ENCODE peak calls at places on chromosomes 11 and 22, in nine cellular contexts. J is osteoblast, T is foreskin fibroblast, K is LNCaP clone FGC, P is fibroblast of mammary gland, X is left ventricle myocardium inferior, F is transverse colon, Z is pancreas, V is uterus. W is an unnamed sample.

GRCh38 chr11:56089697-56090096 is 3.4 kb upstream of the OR8I2 start:
- DNase-seq in J (peak), T (no peak), K (no peak), P (no peak), X (no peak), F (no peak), Z (no peak), V (no peak), W (no peak)

GRCh38 chr22:37545703-37546435 is 14.4 kb upstream of the CDC42EP1 start:
- DNase-seq in J (peak), T (peak), K (no peak), P (peak), X (peak), F (peak), Z (peak), V (peak), W (peak)

GRCh38 chr11:100403817-100404216 is 283.3 kb upstream of the ARHGAP42 start:
- DNase-seq in J (no peak), T (no peak), K (no peak), P (no peak), X (no peak), F (no peak), Z (no peak), V (no peak), W (peak)

GRCh38 chr22:36302439-36303114 is 49.6 kb downstream of the APOL1 start:
- DNase-seq in J (no peak), T (no peak), K (no peak), P (no peak), X (no peak), F (no peak), Z (no peak), V (no peak), W (no peak)

GRCh38 chr11:116176484-116177005 is 596.2 kb downstream of the BUD13 start:
- DNase-seq in J (no peak), T (no peak), K (no peak), P (no peak), X (no peak), F (no peak), Z (no peak), V (no peak), W (no peak)

GRCh38 chr11:47590026-47590861 is 3.8 kb downstream of the FAM180B start:
- DNase-seq in J (peak), T (no peak), K (no peak), P (no peak), X (no peak), F (no peak), Z (no peak), V (peak), W (peak)

GRCh38 chr11:122229611-122230386 is 113.8 kb upstream of the BLID start:
- DNase-seq in J (no peak), T (no peak), K (no peak), P (no peak), X (no peak), F (no peak), Z (no peak), V (no peak), W (peak)

GRCh38 chr11:73983764-73984543 is 1.3 kb upstream of the UCP2 start:
- DNase-seq in J (peak), T (no peak), K (no peak), P (no peak), X (no peak), F (no peak), Z (no peak), V (no peak), W (no peak)

GRCh38 chr11:77189588-77190210 is 61.7 kb downstream of the MYO7A start:
- DNase-seq in J (no peak), T (no peak), K (no peak), P (no peak), X (no peak), F (no peak), Z (no peak), V (no peak), W (no peak)

GRCh38 chr11:45090607-45091006 is 55.8 kb upstream of the PRDM11 start:
- DNase-seq in J (no peak), T (no peak), K (no peak), P (no peak), X (no peak), F (no peak), Z (no peak), V (no peak), W (no peak)

GRCh38 chr22:32333769-32334639 is 23.7 kb upstream of the RFPL3 start:
- DNase-seq in J (no peak), T (no peak), K (no peak), P (no peak), X (no peak), F (no peak), Z (no peak), V (no peak), W (no peak)

GRCh38 chr22:47918936-47919505 is 1156.6 kb downstream of the TBC1D22A start:
- DNase-seq in J (no peak), T (no peak), K (no peak), P (no peak), X (no peak), F (no peak), Z (no peak), V (no peak), W (no peak)

GRCh38 chr11:32118025-32118974 is 27.4 kb downstream of the RCN1 start:
- DNase-seq in J (no peak), T (peak), K (no peak), P (peak), X (no peak), F (no peak), Z (no peak), V (no peak), W (no peak)

GRCh38 chr11:64100345-64100744 is 64.6 kb downstream of the FLRT1 start:
- DNase-seq in J (no peak), T (no peak), K (no peak), P (no peak), X (no peak), F (no peak), Z (no peak), V (no peak), W (peak)

GRCh38 chr11:34789196-34789834 is 126.9 kb downstream of the APIP start:
- DNase-seq in J (no peak), T (no peak), K (no peak), P (no peak), X (no peak), F (no peak), Z (no peak), V (no peak), W (no peak)

GRCh38 chr11:13343931-13344717 is 66.5 kb downstream of the BMAL1 start:
- DNase-seq in J (no peak), T (peak), K (peak), P (peak), X (no peak), F (peak), Z (peak), V (peak), W (peak)

GRCh38 chr11:2533642-2534115 is 88.9 kb downstream of the KCNQ1 start:
- DNase-seq in J (peak), T (peak), K (no peak), P (peak), X (peak), F (peak), Z (peak), V (peak), W (peak)

GRCh38 chr11:45848654-45849081 is 1.4 kb downstream of the CRY2 start:
- DNase-seq in J (no peak), T (no peak), K (no peak), P (no peak), X (no peak), F (no peak), Z (peak), V (no peak), W (no peak)

GRCh38 chr11:68903288-68903630 is 373 bp downstream of the MRPL21 start:
- DNase-seq in J (no peak), T (no peak), K (no peak), P (no peak), X (no peak), F (no peak), Z (no peak), V (no peak), W (no peak)

GRCh38 chr22:30763815-30764686 is 69.4 kb downstream of the OSBP2 start:
- DNase-seq in J (peak), T (peak), K (peak), P (peak), X (no peak), F (peak), Z (peak), V (peak), W (peak)

GRCh38 chr11:15901046-15901445 is 455.3 kb downstream of the SOX6 start:
- DNase-seq in J (no peak), T (no peak), K (no peak), P (no peak), X (no peak), F (no peak), Z (peak), V (no peak), W (no peak)

GRCh38 chr22:26610072-26610958 is 7.5 kb downstream of the CRYBB1 start:
- DNase-seq in J (peak), T (peak), K (no peak), P (peak), X (peak), F (peak), Z (no peak), V (no peak), W (no peak)

GRCh38 chr22:20038574-20038973 is 17.7 kb downstream of the TANGO2 start:
- DNase-seq in J (peak), T (no peak), K (no peak), P (no peak), X (no peak), F (no peak), Z (no peak), V (no peak), W (no peak)

GRCh38 chr11:20759541-20759940 is 90.2 kb downstream of the NELL1 start:
- DNase-seq in J (no peak), T (no peak), K (no peak), P (no peak), X (no peak), F (no peak), Z (no peak), V (no peak), W (no peak)

GRCh38 chr11:122234257-122234656 is 118.2 kb upstream of the BLID start:
- DNase-seq in J (no peak), T (no peak), K (no peak), P (no peak), X (no peak), F (no peak), Z (no peak), V (no peak), W (no peak)

GRCh38 chr11:67269401-67270255 is 3.4 kb downstream of the GRK2 start:
- DNase-seq in J (peak), T (no peak), K (peak), P (no peak), X (no peak), F (peak), Z (no peak), V (peak), W (peak)

GRCh38 chr11:15819679-15820286 is 536.6 kb downstream of the SOX6 start:
- DNase-seq in J (peak), T (no peak), K (peak), P (peak), X (peak), F (peak), Z (peak), V (no peak), W (peak)

GRCh38 chr22:46967445-46968358 is 205.3 kb downstream of the TBC1D22A start:
- DNase-seq in J (peak), T (no peak), K (no peak), P (no peak), X (no peak), F (no peak), Z (no peak), V (no peak), W (peak)

GRCh38 chr11:84924290-84924689 is 702.9 kb downstream of the DLG2 start:
- DNase-seq in J (no peak), T (no peak), K (no peak), P (no peak), X (no peak), F (no peak), Z (no peak), V (no peak), W (no peak)

GRCh38 chr11:63869686-63870085 is 30.8 kb downstream of the MARK2 start:
- DNase-seq in J (no peak), T (no peak), K (no peak), P (no peak), X (no peak), F (peak), Z (no peak), V (no peak), W (no peak)

GRCh38 chr11:133548641-133549040 is 16.3 kb upstream of the OPCML start:
- DNase-seq in J (no peak), T (no peak), K (no peak), P (no peak), X (no peak), F (no peak), Z (no peak), V (no peak), W (no peak)

GRCh38 chr11:133549796-133550195 is 17.5 kb upstream of the OPCML start:
- DNase-seq in J (no peak), T (no peak), K (no peak), P (no peak), X (no peak), F (no peak), Z (no peak), V (no peak), W (no peak)

GRCh38 chr11:133552938-133553337 is 20.6 kb upstream of the OPCML start:
- DNase-seq in J (peak), T (no peak), K (no peak), P (no peak), X (no peak), F (no peak), Z (no peak), V (no peak), W (no peak)

GRCh38 chr11:133553885-133554586 is 21.7 kb upstream of the OPCML start:
- DNase-seq in J (no peak), T (no peak), K (no peak), P (no peak), X (no peak), F (no peak), Z (no peak), V (no peak), W (no peak)
- H3K4me3 ChIP-seq in J (no peak), T (no peak), K (no peak), P (no peak), X (no peak), F (no peak), Z (no peak), V (no peak), W (no peak)

DNA sequence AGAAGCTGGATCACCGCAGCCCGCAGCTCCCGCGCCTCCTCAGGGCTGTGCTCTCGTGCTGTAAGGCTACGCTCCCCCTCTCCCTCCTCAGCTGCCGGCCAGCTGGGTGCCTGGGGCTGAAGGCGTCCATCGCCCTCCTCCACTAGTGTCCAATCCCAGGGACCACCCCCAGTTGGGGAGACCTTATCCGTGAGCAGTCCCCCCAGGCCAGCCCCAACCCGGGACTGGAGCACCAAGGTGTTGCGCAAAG is 1.2 kb downstream of the AP5B1 start:
- DNase-seq in J (no peak), T (no peak), K (no peak), P (no peak), X (no peak), F (no peak), Z (no peak), V (no peak), W (no peak)
- H3K4me3 ChIP-seq in J (peak), T (peak), K (peak), P (peak), X (peak), F (peak), Z (peak), V (peak), W (peak)

GRCh38 chr11:65471410-65471762 is 27.5 kb upstream of the MALAT1 start:
- DNase-seq in J (peak), T (peak), K (no peak), P (peak), X (peak), F (peak), Z (peak), V (peak), W (peak)

GRCh38 chr11:65476632-65477270 is 22.1 kb upstream of the MALAT1 start:
- DNase-seq in J (peak), T (peak), K (no peak), P (peak), X (no peak), F (peak), Z (no peak), V (peak), W (no peak)

GRCh38 chr11:65477271-65478029 is 21.4 kb upstream of the MALAT1 start:
- DNase-seq in J (peak), T (peak), K (no peak), P (peak), X (peak), F (peak), Z (peak), V (peak), W (peak)

GRCh38 chr11:65470433-65470832 is 28.4 kb upstream of the MALAT1 start:
- DNase-seq in J (peak), T (no peak), K (no peak), P (peak), X (no peak), F (no peak), Z (no peak), V (peak), W (no peak)

GRCh38 chr11:65473275-65473860 is 25.5 kb upstream of the MALAT1 start:
- DNase-seq in J (no peak), T (no peak), K (no peak), P (peak), X (no peak), F (no peak), Z (no peak), V (peak), W (no peak)
- H3K4me3 ChIP-seq in J (no peak), T (no peak), K (no peak), P (no peak), X (no peak), F (no peak), Z (no peak), V (no peak), W (no peak)

GRCh38 chr11:10538924-10539323 is 2.1 kb downstream of the RNF141 start:
- DNase-seq in J (no peak), T (no peak), K (no peak), P (no peak), X (no peak), F (no peak), Z (no peak), V (no peak), W (no peak)

GRCh38 chr11:10539339-10539738 is 1.6 kb downstream of the RNF141 start:
- DNase-seq in J (no peak), T (no peak), K (peak), P (no peak), X (no peak), F (no peak), Z (no peak), V (no peak), W (no peak)

GRCh38 chr11:10540915-10541591 is at the start of gene RNF141:
- DNase-seq in J (peak), T (peak), K (peak), P (peak), X (peak), F (peak), Z (peak), V (peak), W (peak)

GRCh38 chr11:10542776-10543175 is 1.8 kb upstream of the RNF141 start:
- DNase-seq in J (no peak), T (no peak), K (no peak), P (no peak), X (no peak), F (no peak), Z (no peak), V (no peak), W (no peak)

GRCh38 chr11:10540546-10540914 is 457 bp downstream of the RNF141 start:
- DNase-seq in J (peak), T (no peak), K (no peak), P (peak), X (no peak), F (no peak), Z (peak), V (peak), W (no peak)
- H3K4me3 ChIP-seq in J (peak), T (peak), K (peak), P (peak), X (peak), F (peak), Z (peak), V (peak), W (peak)

GRCh38 chr11:12160231-12160630 is 49.8 kb downstream of the MICAL2 start:
- DNase-seq in J (no peak), T (no peak), K (no peak), P (no peak), X (no peak), F (no peak), Z (no peak), V (peak), W (no peak)
- H3K4me3 ChIP-seq in J (no peak), T (no peak), K (no peak), P (no peak), X (no peak), F (no peak), Z (no peak), V (no peak), W (no peak)

GRCh38 chr11:394858-395655 is 1.0 kb downstream of the PKP3 start:
- DNase-seq in J (no peak), T (no peak), K (no peak), P (no peak), X (no peak), F (no peak), Z (no peak), V (no peak), W (no peak)
- H3K4me3 ChIP-seq in J (no peak), T (no peak), K (peak), P (no peak), X (peak), F (peak), Z (peak), V (no peak), W (no peak)

GRCh38 chr11:110434952-110435779 is 5.4 kb downstream of the FDX1 start:
- DNase-seq in J (no peak), T (no peak), K (no peak), P (no peak), X (no peak), F (peak), Z (peak), V (no peak), W (peak)
- H3K4me3 ChIP-seq in J (no peak), T (no peak), K (no peak), P (no peak), X (no peak), F (no peak), Z (no peak), V (no peak), W (no peak)

W was measured in H7.